ENCODE peak calls at places on chromosomes 13 and 19, in four cellular contexts. F, D, X and M are unnamed samples.

GRCh38 chr19:41245779-41246297 is 18.3 kb upstream of the HNRNPUL1 start:
- DNase-seq in F (no peak), D (no peak), X (no peak), M (no peak)

GRCh38 chr19:925087-925911 is 536 bp upstream of the ARID3A start:
- DNase-seq in F (peak; percentile 84), D (peak; percentile 91), X (peak; percentile 77), M (peak; percentile 72)

GRCh38 chr13:78045916-78046315 is 127.3 kb upstream of the EDNRB start:
- DNase-seq in F (no peak), D (no peak), X (no peak), M (no peak)

GRCh38 chr13:30367296-30367695 is 55.0 kb upstream of the UBE2L5 start:
- DNase-seq in F (no peak), D (no peak), X (no peak), M (no peak)

GRCh38 chr19:51572908-51573307 is 1.8 kb downstream of the ZNF175 start:
- DNase-seq in F (no peak), D (no peak), X (no peak), M (no peak)

GRCh38 chr19:22199171-22199570 is 2.4 kb upstream of the ZNF676 start:
- DNase-seq in F (no peak), D (no peak), X (no peak), M (no peak)

GRCh38 chr19:50909240-50910070 is 1.7 kb downstream of the KLK4 start:
- DNase-seq in F (peak; percentile 28), D (no peak), X (peak; percentile 82), M (no peak)

GRCh38 chr19:8265872-8266271 is 42.3 kb downstream of the CD320 start:
- DNase-seq in F (no peak), D (no peak), X (no peak), M (no peak)

GRCh38 chr13:52599037-52599852 is 43.0 kb upstream of the HNRNPA1L2 start:
- DNase-seq in F (no peak), D (no peak), X (no peak), M (no peak)

GRCh38 chr13:50677687-50678463 is 165.6 kb downstream of the DLEU7 start:
- DNase-seq in F (no peak), D (no peak), X (no peak), M (no peak)

GRCh38 chr19:50573741-50574461 is 5.7 kb upstream of the LRRC4B start:
- DNase-seq in F (no peak), D (no peak), X (no peak), M (no peak)

GRCh38 chr13:40483601-40484000 is 182.8 kb downstream of the FOXO1 start:
- DNase-seq in F (no peak), D (no peak), X (no peak), M (no peak)

GRCh38 chr19:17873661-17874422 is 2.1 kb downstream of the SLC5A5 start:
- DNase-seq in F (peak; percentile 50), D (no peak), X (peak; percentile 69), M (no peak)

GRCh38 chr19:29966594-29967249 is 24.7 kb downstream of the URI1 start:
- DNase-seq in F (no peak), D (no peak), X (peak; percentile 57), M (no peak)
- TF ChIP-seq CTCF in F (no peak), D (no peak), X (peak; percentile 66), M (peak; percentile 41)

GRCh38 chr19:53808710-53809125 is 15.4 kb downstream of the NLRP12 start:
- DNase-seq in F (no peak), D (no peak), X (peak; percentile 85), M (no peak)
- TF ChIP-seq CTCF in F (no peak), D (peak; percentile 16), X (peak; percentile 86), M (peak; percentile 55)

GRCh38 chr13:55359067-55359466 is 1781.7 kb upstream of the PRR20A start:
- DNase-seq in F (no peak), D (no peak), X (no peak), M (no peak)
- TF ChIP-seq CTCF in F (no peak), D (no peak), X (no peak), M (no peak)

GRCh38 chr19:13031917-13032623 is 36.8 kb downstream of the NFIX start:
- DNase-seq in F (no peak), D (no peak), X (no peak), M (no peak)

GRCh38 chr19:13033819-13034611 is 38.7 kb downstream of the NFIX start:
- DNase-seq in F (no peak), D (peak; percentile 88), X (peak; percentile 42), M (no peak)

GRCh38 chr19:13034636-13035035 is 39.4 kb downstream of the NFIX start:
- DNase-seq in F (no peak), D (no peak), X (no peak), M (no peak)

GRCh38 chr19:13032837-13033236 is 37.6 kb downstream of the NFIX start:
- DNase-seq in F (no peak), D (no peak), X (no peak), M (no peak)

DNA sequence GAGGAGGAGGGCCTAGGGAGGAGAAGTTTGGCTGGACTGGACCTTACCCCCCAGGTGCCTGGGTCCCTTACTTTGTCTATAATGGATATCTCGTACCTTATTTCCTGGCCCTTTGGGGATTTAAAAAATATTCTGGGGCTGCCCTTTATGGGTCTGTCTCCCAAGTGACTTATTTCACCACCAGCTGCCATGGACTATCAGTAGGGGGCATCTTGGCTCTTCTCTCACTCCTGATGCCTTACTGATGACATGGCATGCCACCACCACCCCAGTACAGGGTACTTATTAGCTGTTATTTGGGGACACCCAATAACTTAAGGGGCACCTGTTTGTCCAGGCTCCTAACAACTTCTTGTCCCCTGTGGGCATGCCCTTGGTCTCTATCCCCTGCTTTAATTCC is 38.0 kb downstream of the NFIX start:
- DNase-seq in F (no peak), D (no peak), X (no peak), M (no peak)
- TF ChIP-seq CTCF in F (no peak), D (no peak), X (no peak), M (no peak)

GRCh38 chr19:47651691-47652090 is 42.8 kb downstream of the BICRA start:
- DNase-seq in F (no peak), D (no peak), X (no peak), M (no peak)
- TF ChIP-seq CTCF in F (no peak), D (no peak), X (peak; percentile 12), M (no peak)

GRCh38 chr19:56272448-56272847 is at the start of gene EDDM13:
- DNase-seq in F (no peak), D (no peak), X (no peak), M (no peak)

GRCh38 chr19:56266060-56266459 is 6.5 kb upstream of the EDDM13 start:
- DNase-seq in F (no peak), D (no peak), X (no peak), M (no peak)

GRCh38 chr19:56271096-56271495 is 1.5 kb upstream of the EDDM13 start:
- DNase-seq in F (no peak), D (no peak), X (no peak), M (no peak)

GRCh38 chr19:56270676-56271075 is 1.9 kb upstream of the EDDM13 start:
- DNase-seq in F (no peak), D (no peak), X (no peak), M (peak; percentile 86)

GRCh38 chr19:56269348-56269747 is 3.2 kb upstream of the EDDM13 start:
- DNase-seq in F (no peak), D (no peak), X (no peak), M (no peak)
- TF ChIP-seq CTCF in F (no peak), D (no peak), X (no peak), M (no peak)

GRCh38 chr13:112062619-112063308 is 4.2 kb upstream of the SOX1 start:
- DNase-seq in F (no peak), D (no peak), X (no peak), M (no peak)
- TF ChIP-seq CTCF in F (no peak), D (no peak), X (no peak), M (no peak)